ENCODE peak calls at places on chromosome 17, in six cellular contexts. M is OCI-LY7, Z is tibial nerve, B is mucosa of descending colon, F is Peyer's patch, X is heart left ventricle. T is an unnamed sample. For H3K9me3 and H3K4me1, the result is how much of the 10 kb centered on the place peaks cover.

GRCh38 chr17:60139438-60140285 is 10.1 kb upstream of the CA4 start:
- DNase-seq in B (peak), F (peak), X (peak), Z (peak), M (no peak), T (peak)

GRCh38 chr17:77246110-77247047 is 105.6 kb downstream of the SEC14L1 start:
- DNase-seq in X (peak), Z (no peak), B (no peak), M (peak), F (no peak), T (no peak)

GRCh38 chr17:27968206-27968732 is 74.2 kb upstream of the NLK start:
- DNase-seq in F (no peak), Z (no peak), M (no peak), B (no peak), X (peak), T (no peak)

GRCh38 chr17:31490991-31491793 is 99.7 kb downstream of the RAB11FIP4 start:
- DNase-seq in M (peak), F (peak), X (peak), B (peak), Z (no peak), T (no peak)

GRCh38 chr17:50047488-50048126 is 8.3 kb upstream of the ITGA3 start:
- DNase-seq in B (no peak), F (no peak), M (no peak), Z (peak), X (no peak), T (peak)

GRCh38 chr17:54901230-54901847 is 687 bp downstream of the TOM1L1 start:
- DNase-seq in X (no peak), F (no peak), Z (no peak), B (peak), M (no peak), T (no peak)

GRCh38 chr17:5705081-5705875 is 121.0 kb upstream of the NLRP1 start:
- DNase-seq in B (no peak), F (no peak), M (peak), Z (no peak), X (no peak), T (no peak)

GRCh38 chr17:76145231-76146052 is 4.4 kb upstream of the FOXJ1 start:
- DNase-seq in Z (peak), F (peak), M (peak), X (peak), B (peak), T (peak)

GRCh38 chr17:65228734-65229390 is 91.7 kb downstream of the RGS9 start:
- DNase-seq in Z (no peak), X (no peak), M (no peak), F (no peak), B (no peak), T (no peak)

GRCh38 chr17:50272246-50272645 is 2.0 kb upstream of the TMEM92 start:
- DNase-seq in F (no peak), X (no peak), M (no peak), Z (no peak), B (no peak), T (peak)

GRCh38 chr17:49913226-49914095 is 55.5 kb upstream of the DLX4 start:
- DNase-seq in F (no peak), X (no peak), M (no peak), B (no peak), Z (no peak), T (no peak)

GRCh38 chr17:32970281-32970680 is 21.4 kb upstream of the SPACA3 start:
- DNase-seq in B (no peak), X (no peak), F (no peak), Z (no peak), M (no peak), T (no peak)

GRCh38 chr17:32980230-32980629 is 11.4 kb upstream of the SPACA3 start:
- DNase-seq in B (no peak), M (no peak), X (no peak), Z (no peak), F (no peak), T (no peak)

GRCh38 chr17:32976605-32977004 is 15.0 kb upstream of the SPACA3 start:
- DNase-seq in M (no peak), F (no peak), X (no peak), Z (no peak), B (no peak), T (no peak)

GRCh38 chr17:32971171-32971570 is 20.5 kb upstream of the SPACA3 start:
- DNase-seq in B (no peak), M (no peak), Z (no peak), X (no peak), F (no peak), T (no peak)

DNA sequence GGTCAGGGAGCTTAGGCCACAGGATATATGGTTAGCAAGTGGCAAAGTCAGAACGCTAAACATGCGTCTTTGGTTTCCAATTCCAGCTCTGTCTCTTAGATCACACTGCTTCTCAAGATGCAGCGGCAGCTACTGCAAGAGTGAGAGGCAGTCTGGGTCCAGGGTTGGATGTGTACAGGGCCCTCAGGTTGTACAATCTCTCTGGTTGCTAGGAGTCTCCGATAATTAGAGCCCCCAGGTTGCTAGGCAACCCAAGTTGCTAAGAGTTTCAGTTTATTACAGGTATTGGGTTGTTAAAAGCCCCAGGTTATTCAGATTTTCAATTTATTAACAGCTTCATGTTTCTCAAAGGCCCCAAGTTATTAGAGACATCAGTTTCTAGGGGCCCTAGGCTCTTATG is 15.5 kb upstream of the SPACA3 start:
- DNase-seq in Z (no peak), X (no peak), M (no peak), F (no peak), B (no peak), T (no peak)
- H3K9me3 ChIP-seq in Z (under half), X (under half), M (under half), F (under half), B (under half), T (under half)

GRCh38 chr17:9519873-9520272 is 55.7 kb downstream of the STX8 start:
- DNase-seq in M (no peak), B (no peak), X (no peak), F (no peak), Z (no peak), T (no peak)
- H3K4me1 ChIP-seq in M (under half), B (under half), X (under half), F (under half), Z (under half), T (under half)

GRCh38 chr17:14886200-14886739 is 378.9 kb downstream of the PMP22 start:
- DNase-seq in X (no peak), Z (no peak), B (no peak), M (peak), F (no peak), T (no peak)
- H3K9me3 ChIP-seq in X (under half), Z (under half), B (under half), M (under half), F (under half), T (under half)

DNA sequence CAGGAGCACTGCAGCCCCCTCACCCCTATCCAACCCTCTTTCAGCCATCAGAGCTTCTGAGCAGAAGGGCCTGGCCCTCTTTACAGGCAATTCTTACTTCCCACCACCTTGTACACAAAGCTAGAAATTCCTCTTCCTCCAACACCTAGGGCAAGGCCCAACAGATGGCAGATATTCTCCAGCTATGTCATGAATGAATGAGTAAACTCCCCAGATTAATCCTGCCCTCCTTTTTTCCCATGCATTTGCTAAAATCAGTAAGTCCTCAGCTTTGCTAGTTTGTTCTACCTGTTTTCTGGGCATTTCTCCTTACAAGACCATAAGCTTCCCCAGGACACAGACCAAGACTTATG is 20.4 kb upstream of the MRPS23 start:
- DNase-seq in Z (no peak), M (no peak), F (no peak), B (no peak), X (no peak), T (no peak)
- H3K4me1 ChIP-seq in Z (under half), M (under half), F (under half), B (under half), X (under half), T (half or more)

GRCh38 chr17:32985357-32985756 is 6.3 kb upstream of the SPACA3 start:
- DNase-seq in X (no peak), B (peak), Z (no peak), M (no peak), F (no peak), T (no peak)
- H3K9me3 ChIP-seq in X (under half), B (under half), Z (under half), M (under half), F (under half), T (under half)

GRCh38 chr17:57550671-57551315 is 194.3 kb downstream of the CCDC182 start:
- DNase-seq in F (no peak), X (no peak), Z (no peak), M (peak), B (no peak), T (no peak)
- H3K4me1 ChIP-seq in F (under half), X (under half), Z (under half), M (half or more), B (under half), T (under half)

GRCh38 chr17:16551878-16552636 is 16.9 kb downstream of the ZNF287 start:
- DNase-seq in X (no peak), B (no peak), M (no peak), Z (no peak), F (no peak), T (no peak)

DNA sequence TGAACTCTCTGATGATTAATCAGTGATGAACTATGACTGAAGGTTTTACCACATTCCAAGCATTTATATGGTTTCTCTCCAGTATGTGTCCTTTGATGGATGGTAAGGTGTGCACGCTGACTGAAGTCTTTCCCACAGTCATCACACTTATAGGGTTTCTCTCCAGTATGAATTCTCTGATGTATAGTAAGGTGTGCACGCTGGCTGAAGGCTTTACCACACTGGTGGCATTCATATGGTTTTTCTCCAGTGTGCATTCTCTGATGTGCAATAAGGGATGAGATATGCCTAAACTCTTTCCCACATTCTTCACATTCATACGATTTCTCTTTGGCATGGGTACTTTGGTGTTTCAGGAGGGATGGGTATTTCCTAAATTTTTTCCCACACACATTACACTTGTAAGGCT is 16.4 kb downstream of the ZNF287 start:
- DNase-seq in B (no peak), F (no peak), X (no peak), Z (no peak), M (no peak), T (no peak)
- H3K9me3 ChIP-seq in B (half or more), F (under half), X (under half), Z (under half), M (half or more), T (half or more)

T was measured in tibial artery.